ENCODE peak calls at places on chromosomes 7 and 10, in four cellular contexts. B is right lobe of liver; O is activated CD8-positive, alpha-beta memory T cell treated with anti-CD3 and anti-CD28 coated beads, Interleukin-2, amount 50 U/mL, for 4 hours; R is Right ventricle myocardium inferior. U is an unnamed sample.

GRCh38 chr10:133274751-133275682 is 1.7 kb downstream of the ADAM8 start:
- DNase-seq in R (no peak), O (peak; percentile 85), B (peak; percentile 56), U (no peak)

GRCh38 chr10:131818510-131819234 is 82.1 kb upstream of the PPP2R2D start:
- DNase-seq in O (no peak), R (peak; percentile 17), B (no peak), U (no peak)

GRCh38 chr10:100319736-100320135 is 10.3 kb downstream of the PKD2L1 start:
- DNase-seq in B (no peak), O (no peak), R (no peak), U (no peak)

GRCh38 chr7:99290980-99291607 is 18.5 kb downstream of the MYH16 start:
- DNase-seq in O (no peak), R (no peak), B (no peak), U (no peak)

GRCh38 chr10:3045471-3046209 is 21.7 kb upstream of the PFKP start:
- DNase-seq in O (no peak), R (no peak), B (no peak), U (peak; percentile 79)

GRCh38 chr7:18425227-18425626 is 70.3 kb upstream of the HDAC9 start:
- DNase-seq in O (no peak), B (no peak), R (no peak), U (no peak)

GRCh38 chr7:94632338-94633024 is 23.5 kb downstream of the SGCE start:
- DNase-seq in R (no peak), B (no peak), O (no peak), U (no peak)

GRCh38 chr10:113319450-113319849 is 233.4 kb upstream of the HABP2 start:
- DNase-seq in B (no peak), O (no peak), R (no peak), U (no peak)

GRCh38 chr7:25949672-25950487 is 202.1 kb upstream of the NFE2L3 start:
- DNase-seq in B (peak; percentile 71), O (no peak), R (no peak), U (no peak)